ENCODE peak calls at places on chromosome 11, in five cellular contexts. N is thoracic aorta, D is tibial nerve, E is psoas muscle, F is aorta. P is an unnamed sample. For H3K4me1, the result is how much of the 10 kb centered on the place peaks cover.

GRCh38 chr11:3134218-3134621 is 30.9 kb downstream of the OSBPL5 start:
- DNase-seq in F (peak), D (no peak), E (peak), N (no peak), P (no peak)

GRCh38 chr11:45922425-45923082 is at the start of gene LARGE2:
- DNase-seq in N (no peak), F (peak), D (no peak), E (no peak), P (no peak)

GRCh38 chr11:99918761-99919160 is 768.3 kb upstream of the ARHGAP42 start:
- DNase-seq in D (no peak), E (no peak), N (no peak), F (no peak), P (no peak)

GRCh38 chr11:78607691-78608090 is 33.0 kb upstream of the NARS2 start:
- DNase-seq in D (no peak), F (no peak), E (no peak), N (no peak), P (peak)

GRCh38 chr11:57312511-57313021 is 12.2 kb downstream of the TNKS1BP1 start:
- DNase-seq in D (no peak), E (no peak), F (peak), N (no peak), P (no peak)

GRCh38 chr11:82683029-82683428 is 50.6 kb downstream of the FAM181B start:
- DNase-seq in D (no peak), N (no peak), F (no peak), E (no peak), P (no peak)

GRCh38 chr11:129230006-129230405 is 37.9 kb upstream of the ARHGAP32 start:
- DNase-seq in F (no peak), N (no peak), E (no peak), D (no peak), P (no peak)

GRCh38 chr11:32890843-32891656 is 1.6 kb upstream of the QSER1 start:
- DNase-seq in E (no peak), F (no peak), D (no peak), N (no peak), P (no peak)

GRCh38 chr11:13117344-13117743 is 108.2 kb downstream of the RASSF10 start:
- DNase-seq in N (no peak), E (no peak), D (no peak), F (no peak), P (peak)

GRCh38 chr11:13118691-13119090 is 109.6 kb downstream of the RASSF10 start:
- DNase-seq in N (no peak), E (no peak), D (no peak), F (no peak), P (peak)

GRCh38 chr11:13114566-13115465 is 105.7 kb downstream of the RASSF10 start:
- DNase-seq in N (no peak), E (no peak), F (no peak), D (no peak), P (peak)

GRCh38 chr11:13118194-13118593 is 109.1 kb downstream of the RASSF10 start:
- DNase-seq in D (no peak), N (no peak), E (no peak), F (no peak), P (peak)

DNA sequence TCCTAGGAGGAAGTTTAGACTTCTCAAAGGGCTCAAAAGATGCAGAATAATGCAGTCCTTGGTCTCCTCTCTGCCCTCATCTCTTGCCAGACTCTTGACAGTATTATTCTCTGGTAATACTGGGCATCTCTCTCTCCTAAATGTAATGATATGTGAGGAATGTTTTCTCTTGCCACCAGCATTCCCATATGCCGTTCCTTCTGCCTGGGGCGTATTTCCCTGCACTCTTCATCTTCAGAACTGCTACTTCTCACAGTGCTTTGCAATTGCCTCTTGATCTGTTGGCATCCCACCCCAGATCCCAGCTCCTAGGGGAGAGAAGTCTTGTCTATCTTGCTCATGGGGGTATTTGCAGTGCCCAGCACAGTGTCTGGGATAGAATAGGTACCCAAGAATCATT is 107.4 kb downstream of the RASSF10 start:
- DNase-seq in E (no peak), N (no peak), F (no peak), D (no peak), P (no peak)
- H3K27ac ChIP-seq in E (no peak), N (no peak), F (no peak), D (no peak), P (no peak)

DNA sequence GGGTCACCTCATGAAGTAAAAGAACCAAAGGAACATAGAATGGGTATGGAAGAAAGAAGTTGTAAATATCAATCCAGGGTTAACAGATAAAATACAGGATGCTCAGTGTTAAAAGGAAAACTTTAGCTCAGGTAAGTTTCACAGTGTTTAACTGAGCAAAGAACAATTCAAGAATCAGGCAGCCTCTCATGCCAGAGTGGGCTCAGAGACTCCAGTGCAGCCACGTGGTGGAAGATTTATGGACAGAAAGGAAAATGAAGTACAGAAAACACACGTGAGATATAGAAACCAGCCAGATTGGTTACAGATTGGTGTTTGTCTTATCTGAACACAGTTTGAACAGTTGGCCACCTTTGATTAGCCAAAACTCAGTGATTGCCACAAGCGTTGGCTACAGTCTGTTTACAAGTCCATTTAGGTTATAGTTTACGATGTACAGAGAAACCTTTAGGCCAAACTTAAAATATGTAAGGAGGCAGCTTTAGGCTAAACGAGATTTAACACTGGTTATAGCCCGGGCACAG is 9.1 kb downstream of the AP5B1 start:
- DNase-seq in E (no peak), N (no peak), F (no peak), D (no peak), P (peak)
- H3K4me1 ChIP-seq in E (under half), N (under half), F (under half), D (under half), P (under half)

DNA sequence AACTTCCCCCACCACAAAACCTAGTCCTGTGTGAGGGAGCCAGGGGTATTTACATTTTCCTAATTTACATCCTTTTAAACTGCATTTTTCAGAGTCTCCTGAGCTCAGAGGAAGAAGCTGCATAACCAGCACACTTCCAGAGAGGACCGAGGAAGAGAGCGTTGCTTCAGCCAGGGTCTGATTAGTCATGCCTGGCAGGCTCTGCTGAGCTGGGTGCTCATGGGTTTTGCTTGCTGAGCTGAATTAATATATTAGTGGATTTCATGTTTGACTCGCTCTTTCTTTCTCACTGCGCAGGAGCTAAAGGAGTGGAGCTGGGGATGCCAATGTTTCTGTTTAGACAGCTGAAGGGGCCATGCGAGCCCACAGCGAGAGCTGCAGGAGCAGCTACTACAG is 539.3 kb upstream of the B3GAT1 start:
- DNase-seq in D (no peak), F (peak), E (peak), N (no peak), P (peak)
- H3K27ac ChIP-seq in D (no peak), F (peak), E (no peak), N (peak), P (no peak)

GRCh38 chr11:1520209-1520986 is 33.8 kb upstream of the MOB2 start:
- DNase-seq in F (no peak), D (no peak), E (no peak), N (no peak), P (no peak)

GRCh38 chr11:1519028-1519736 is 32.6 kb upstream of the MOB2 start:
- DNase-seq in N (no peak), D (no peak), F (no peak), E (no peak), P (no peak)

GRCh38 chr11:1516273-1517067 is 29.9 kb upstream of the MOB2 start:
- DNase-seq in N (no peak), E (no peak), D (no peak), F (no peak), P (no peak)

GRCh38 chr11:1517117-1518005 is 30.8 kb upstream of the MOB2 start:
- DNase-seq in E (no peak), D (no peak), N (no peak), F (no peak), P (no peak)

GRCh38 chr11:1518301-1518700 is 31.7 kb upstream of the MOB2 start:
- DNase-seq in N (no peak), D (no peak), E (no peak), F (peak), P (no peak)
- H3K4me1 ChIP-seq in N (under half), D (under half), E (half or more), F (under half), P (half or more)

GRCh38 chr11:65086809-65087208 is 2.8 kb downstream of the ZFPL1 start:
- DNase-seq in E (no peak), F (no peak), D (no peak), N (no peak), P (no peak)

GRCh38 chr11:65087216-65087615 is 3.2 kb downstream of the ZFPL1 start:
- DNase-seq in N (no peak), F (no peak), D (no peak), E (no peak), P (no peak)

GRCh38 chr11:65083834-65084597 is at the start of the genes CDCA5 and ZFPL1:
- DNase-seq in N (peak), E (peak), F (peak), D (peak), P (peak)

GRCh38 chr11:65084598-65085375 is 765 bp downstream of the ZFPL1 start:
- DNase-seq in D (no peak), F (no peak), N (no peak), E (no peak), P (no peak)

GRCh38 chr11:65083134-65083833 is 556 bp downstream of the CDCA5 start:
- DNase-seq in F (no peak), E (no peak), N (no peak), D (no peak), P (no peak)
- H3K27ac ChIP-seq in F (no peak), E (peak), N (peak), D (no peak), P (peak)

DNA sequence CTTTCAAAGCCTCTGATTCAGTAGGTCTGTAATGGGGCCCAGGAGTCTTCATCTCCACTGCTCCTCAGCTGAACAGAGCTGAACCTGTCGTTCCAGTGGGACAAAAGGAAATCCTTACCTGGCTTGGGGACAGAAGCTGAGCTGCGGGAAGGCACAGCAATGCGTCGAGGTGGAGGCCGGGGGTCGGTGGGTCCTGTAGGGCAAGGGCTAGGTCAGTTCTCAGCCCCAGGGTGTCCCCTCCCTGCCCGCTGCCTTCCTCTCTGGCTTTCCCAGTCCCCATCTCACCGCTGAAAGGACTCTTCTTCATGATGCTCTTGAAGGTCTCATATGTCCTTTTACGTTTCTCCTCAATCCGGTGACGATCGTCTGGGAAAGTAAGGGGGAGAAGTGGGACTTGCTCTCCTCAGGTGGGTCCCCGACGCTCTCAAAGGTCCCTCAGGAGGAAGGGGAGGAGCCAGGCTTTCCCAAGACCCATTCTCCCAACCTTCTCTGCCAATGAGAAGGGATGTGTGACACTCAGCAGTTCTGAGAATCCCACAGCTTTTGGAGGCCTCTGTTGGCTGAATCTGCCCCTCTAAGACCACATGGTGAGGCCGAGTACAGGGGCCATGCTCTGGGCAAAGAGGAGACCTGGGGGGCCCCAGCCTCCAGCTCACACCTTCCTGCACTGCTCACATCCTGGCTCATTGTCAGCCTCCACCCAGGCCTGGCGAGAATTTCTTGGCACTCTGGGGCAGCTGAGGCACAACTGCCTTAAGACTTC is 7.0 kb downstream of the RELA start:
- DNase-seq in F (no peak), E (no peak), D (no peak), N (no peak), P (no peak)
- H3K4me1 ChIP-seq in F (under half), E (under half), D (under half), N (under half), P (under half)

GRCh38 chr11:106950067-106950491 is 68.2 kb downstream of the GUCY1A2 start:
- DNase-seq in E (no peak), N (no peak), F (no peak), D (no peak), P (no peak)
- H3K27ac ChIP-seq in E (no peak), N (no peak), F (no peak), D (no peak), P (no peak)

DNA sequence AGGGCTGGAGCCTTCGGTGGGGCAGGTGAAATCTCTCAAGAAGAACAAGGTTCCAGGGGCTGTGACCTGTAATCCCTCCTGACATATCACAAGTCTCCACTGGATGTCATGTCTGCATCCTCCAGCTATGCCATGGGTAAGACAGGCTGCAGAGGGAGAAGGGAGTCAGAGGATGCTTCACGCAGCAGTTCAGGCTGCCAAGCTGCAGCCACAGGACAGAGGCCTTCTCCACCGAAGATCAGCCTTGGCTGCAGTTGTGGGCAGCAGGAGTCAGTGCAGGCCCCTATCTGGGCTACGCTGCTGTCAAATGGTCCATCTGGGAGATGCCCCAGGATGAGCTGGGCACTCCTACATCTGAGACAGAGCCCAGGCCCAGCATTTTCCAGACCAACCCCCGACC is 25.0 kb downstream of the DKK3 start:
- DNase-seq in D (no peak), N (no peak), E (no peak), F (no peak), P (no peak)
- H3K4me1 ChIP-seq in D (under half), N (half or more), E (under half), F (under half), P (under half)